ENCODE peak calls at places on chromosomes 3 and 15, in seven cellular contexts. A is uterus, F is T-cell, G is T-helper 2 cell, Q is iPS DF 19.7, U is psoas muscle, O is transverse colon. Y is an unnamed sample.

GRCh38 chr3:140428380-140428779 is 249.5 kb upstream of the TRIM42 start:
- DNase-seq in F (no peak), G (no peak), Q (no peak), O (no peak), U (no peak), A (no peak), Y (no peak)

GRCh38 chr3:135229018-135229495 is 434.0 kb downstream of the EPHB1 start:
- DNase-seq in Q (no peak), U (peak), F (no peak), O (no peak), A (no peak), G (no peak), Y (no peak)

GRCh38 chr3:178536271-178537079 is at the start of gene KCNMB2:
- DNase-seq in U (no peak), A (no peak), F (no peak), Q (no peak), O (no peak), G (no peak), Y (no peak)

GRCh38 chr15:37921527-37922385 is 12.7 kb upstream of the TMCO5A start:
- DNase-seq in G (no peak), U (no peak), A (no peak), O (no peak), F (no peak), Q (no peak), Y (peak)

GRCh38 chr3:31880482-31881078 is 100.5 kb downstream of the OSBPL10 start:
- DNase-seq in F (no peak), O (no peak), A (no peak), G (no peak), U (no peak), Q (no peak), Y (no peak)

GRCh38 chr15:33985287-33985686 is 17.0 kb downstream of the CHRM5 start:
- DNase-seq in F (no peak), O (no peak), G (no peak), A (no peak), Q (no peak), U (no peak), Y (peak)

GRCh38 chr3:86996261-86996955 is 5.5 kb upstream of the VGLL3 start:
- DNase-seq in F (no peak), Q (no peak), O (no peak), A (no peak), U (no peak), G (no peak), Y (no peak)

GRCh38 chr3:153052096-153052460 is 109.9 kb upstream of the RAP2B start:
- DNase-seq in G (no peak), U (no peak), A (peak), Q (no peak), O (peak), F (no peak), Y (peak)

GRCh38 chr15:101083336-101084045 is 164.3 kb downstream of the LRRK1 start:
- DNase-seq in A (no peak), U (no peak), O (no peak), Q (no peak), F (no peak), G (no peak), Y (no peak)

GRCh38 chr3:135000465-135000864 is 205.4 kb downstream of the EPHB1 start:
- DNase-seq in O (no peak), G (no peak), A (no peak), Q (no peak), U (no peak), F (no peak), Y (no peak)

GRCh38 chr3:55200916-55201315 is 273.1 kb upstream of the LRTM1 start:
- DNase-seq in A (no peak), F (no peak), Q (no peak), O (no peak), G (no peak), U (no peak), Y (no peak)

GRCh38 chr15:45268135-45268534 is 16.1 kb downstream of the SLC28A2 start:
- DNase-seq in F (peak), G (no peak), A (no peak), O (peak), U (no peak), Q (no peak), Y (no peak)

GRCh38 chr3:56878046-56878445 is 76.3 kb upstream of the ARHGEF3 start:
- DNase-seq in O (no peak), F (peak), G (peak), Q (no peak), A (no peak), U (no peak), Y (no peak)

GRCh38 chr3:25727316-25727715 is 55.9 kb downstream of the NGLY1 start:
- DNase-seq in O (no peak), A (no peak), F (no peak), U (no peak), G (no peak), Q (no peak), Y (no peak)

Y was measured in NCI-H226.